ENCODE peak calls at places on chromosome 2, in ten cellular contexts. One of them, this sample, is unnamed.
A peak's percentile ranks its signal among the peaks of the same experiment; 100 is the strongest.

GRCh38 chr2:67641709-67642397 is 244.7 kb downstream of the ETAA1 start:
- DNase-seq in stomach: no peak
- DNase-seq in IMR-90: peak; percentile 73
- DNase-seq in HCT116: no peak
- DNase-seq in heart left ventricle: no peak
- DNase-seq in HepG2: no peak
- DNase-seq in tibial nerve: no peak
- DNase-seq in uterus: no peak
- DNase-seq in A549: no peak
- DNase-seq in adrenal gland: no peak
- DNase-seq in this sample: peak; percentile 22

GRCh38 chr2:102050854-102051391 is 59.2 kb downstream of the IL1R2 start:
- DNase-seq in stomach: peak; percentile 66
- DNase-seq in IMR-90: peak; percentile 91
- DNase-seq in HCT116: no peak
- DNase-seq in heart left ventricle: peak; percentile 91
- DNase-seq in HepG2: peak; percentile 33
- DNase-seq in tibial nerve: peak; percentile 79
- DNase-seq in uterus: peak; percentile 89
- DNase-seq in A549: no peak
- DNase-seq in adrenal gland: peak; percentile 96
- DNase-seq in this sample: peak; percentile 73

GRCh38 chr2:55232863-55233657 is 572 bp downstream of the RPS27A start:
- DNase-seq in stomach: peak; percentile 43
- DNase-seq in IMR-90: peak; percentile 21
- DNase-seq in HCT116: no peak
- DNase-seq in heart left ventricle: peak; percentile 27
- DNase-seq in HepG2: no peak
- DNase-seq in tibial nerve: no peak
- DNase-seq in uterus: peak; percentile 34
- DNase-seq in A549: peak; percentile 19
- DNase-seq in adrenal gland: peak; percentile 72
- DNase-seq in this sample: no peak

GRCh38 chr2:197926673-197927072 is 122.3 kb downstream of the PLCL1 start:
- DNase-seq in stomach: no peak
- DNase-seq in IMR-90: no peak
- DNase-seq in HCT116: no peak
- DNase-seq in heart left ventricle: no peak
- DNase-seq in HepG2: no peak
- DNase-seq in tibial nerve: no peak
- DNase-seq in uterus: no peak
- DNase-seq in A549: no peak
- DNase-seq in adrenal gland: no peak
- DNase-seq in this sample: no peak

GRCh38 chr2:194700116-194700515 is 956.9 kb upstream of the SLC39A10 start:
- DNase-seq in stomach: no peak
- DNase-seq in IMR-90: no peak
- DNase-seq in HCT116: no peak
- DNase-seq in heart left ventricle: no peak
- DNase-seq in HepG2: no peak
- DNase-seq in tibial nerve: no peak
- DNase-seq in uterus: no peak
- DNase-seq in A549: no peak
- DNase-seq in adrenal gland: no peak
- DNase-seq in this sample: no peak

GRCh38 chr2:60728855-60729254 is 27.2 kb upstream of the PAPOLG start:
- DNase-seq in stomach: no peak
- DNase-seq in IMR-90: no peak
- DNase-seq in HCT116: no peak
- DNase-seq in heart left ventricle: no peak
- DNase-seq in HepG2: no peak
- DNase-seq in tibial nerve: no peak
- DNase-seq in uterus: no peak
- DNase-seq in A549: no peak
- DNase-seq in adrenal gland: no peak
- DNase-seq in this sample: no peak

GRCh38 chr2:143083636-143084035 is 45.6 kb upstream of the ARHGAP15 start:
- DNase-seq in stomach: no peak
- DNase-seq in IMR-90: peak; percentile 92
- DNase-seq in HCT116: no peak
- DNase-seq in heart left ventricle: no peak
- DNase-seq in HepG2: no peak
- DNase-seq in tibial nerve: no peak
- DNase-seq in uterus: no peak
- DNase-seq in A549: no peak
- DNase-seq in adrenal gland: no peak
- DNase-seq in this sample: no peak

GRCh38 chr2:229714080-229714735 is at the start of gene DNER:
- DNase-seq in stomach: peak; percentile 42
- DNase-seq in IMR-90: no peak
- DNase-seq in HCT116: no peak
- DNase-seq in heart left ventricle: no peak
- DNase-seq in HepG2: no peak
- DNase-seq in tibial nerve: no peak
- DNase-seq in uterus: no peak
- DNase-seq in A549: no peak
- DNase-seq in adrenal gland: peak; percentile 79
- DNase-seq in this sample: no peak

GRCh38 chr2:16241166-16242160 is 301.1 kb downstream of the MYCN start:
- DNase-seq in stomach: no peak
- DNase-seq in IMR-90: no peak
- DNase-seq in HCT116: no peak
- DNase-seq in heart left ventricle: no peak
- DNase-seq in HepG2: no peak
- DNase-seq in tibial nerve: no peak
- DNase-seq in uterus: no peak
- DNase-seq in A549: no peak
- DNase-seq in adrenal gland: no peak
- DNase-seq in this sample: no peak

GRCh38 chr2:241636983-241637232 is at the start of gene THAP4:
- DNase-seq in stomach: peak; percentile 74
- DNase-seq in IMR-90: no peak
- DNase-seq in HCT116: no peak
- DNase-seq in heart left ventricle: peak; percentile 69
- DNase-seq in HepG2: no peak
- DNase-seq in tibial nerve: no peak
- DNase-seq in uterus: no peak
- DNase-seq in A549: no peak
- DNase-seq in adrenal gland: peak; percentile 73
- DNase-seq in this sample: no peak

GRCh38 chr2:218820746-218821369 is 10.7 kb downstream of the PRKAG3 start:
- DNase-seq in stomach: no peak
- DNase-seq in IMR-90: no peak
- DNase-seq in HCT116: no peak
- DNase-seq in heart left ventricle: no peak
- DNase-seq in HepG2: no peak
- DNase-seq in tibial nerve: no peak
- DNase-seq in uterus: no peak
- DNase-seq in A549: no peak
- DNase-seq in adrenal gland: peak; percentile 14
- DNase-seq in this sample: no peak

GRCh38 chr2:70692256-70692655 is 75.7 kb downstream of the ADD2 start:
- DNase-seq in stomach: no peak
- DNase-seq in IMR-90: no peak
- DNase-seq in HCT116: no peak
- DNase-seq in heart left ventricle: no peak
- DNase-seq in HepG2: no peak
- DNase-seq in tibial nerve: no peak
- DNase-seq in uterus: no peak
- DNase-seq in A549: no peak
- DNase-seq in adrenal gland: no peak
- DNase-seq in this sample: no peak

GRCh38 chr2:102764083-102764482 is 2.3 kb downstream of the TMEM182 start:
- DNase-seq in stomach: no peak
- DNase-seq in IMR-90: peak; percentile 20
- DNase-seq in HCT116: no peak
- DNase-seq in heart left ventricle: no peak
- DNase-seq in HepG2: no peak
- DNase-seq in tibial nerve: no peak
- DNase-seq in uterus: no peak
- DNase-seq in A549: no peak
- DNase-seq in adrenal gland: no peak
- DNase-seq in this sample: no peak

DNA sequence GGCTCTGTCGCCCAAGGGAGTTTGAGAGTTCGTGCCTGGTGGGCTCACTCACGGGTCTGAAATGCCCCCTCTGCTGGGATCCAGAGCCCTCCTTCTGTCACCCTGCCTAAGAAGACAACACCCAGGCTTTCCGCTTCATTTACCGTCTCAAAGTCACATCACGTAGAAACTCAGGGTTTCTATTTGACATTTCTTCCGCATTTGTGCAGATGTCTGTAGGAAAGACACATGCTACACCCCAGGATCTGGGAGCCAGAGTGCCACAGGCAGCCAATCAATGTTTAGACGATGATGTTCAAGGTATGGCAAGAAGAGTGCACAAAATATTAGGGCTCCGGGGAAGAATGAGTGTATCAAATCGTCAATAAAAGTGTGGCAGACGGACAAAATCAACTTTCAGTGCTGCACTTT is 24.4 kb upstream of the ACKR3 start:
- DNase-seq in stomach: no peak
- DNase-seq in IMR-90: no peak
- DNase-seq in HCT116: no peak
- DNase-seq in heart left ventricle: no peak
- DNase-seq in HepG2: no peak
- DNase-seq in tibial nerve: no peak
- DNase-seq in uterus: no peak
- DNase-seq in A549: no peak
- DNase-seq in adrenal gland: no peak
- DNase-seq in this sample: no peak
- H3K4me1 ChIP-seq in stomach: no peaks in the 10 kb centered on the region
- H3K4me1 ChIP-seq in IMR-90: no peaks in the 10 kb centered on the region
- H3K4me1 ChIP-seq in HCT116: no peaks in the 10 kb centered on the region
- H3K4me1 ChIP-seq in heart left ventricle: no peaks in the 10 kb centered on the region
- H3K4me1 ChIP-seq in HepG2: no peaks in the 10 kb centered on the region
- H3K4me1 ChIP-seq in tibial nerve: no peaks in the 10 kb centered on the region
- H3K4me1 ChIP-seq in uterus: no peaks in the 10 kb centered on the region
- H3K4me1 ChIP-seq in A549: no peaks in the 10 kb centered on the region
- H3K4me1 ChIP-seq in adrenal gland: no peaks in the 10 kb centered on the region
- H3K4me1 ChIP-seq in this sample: no peaks in the 10 kb centered on the region

DNA sequence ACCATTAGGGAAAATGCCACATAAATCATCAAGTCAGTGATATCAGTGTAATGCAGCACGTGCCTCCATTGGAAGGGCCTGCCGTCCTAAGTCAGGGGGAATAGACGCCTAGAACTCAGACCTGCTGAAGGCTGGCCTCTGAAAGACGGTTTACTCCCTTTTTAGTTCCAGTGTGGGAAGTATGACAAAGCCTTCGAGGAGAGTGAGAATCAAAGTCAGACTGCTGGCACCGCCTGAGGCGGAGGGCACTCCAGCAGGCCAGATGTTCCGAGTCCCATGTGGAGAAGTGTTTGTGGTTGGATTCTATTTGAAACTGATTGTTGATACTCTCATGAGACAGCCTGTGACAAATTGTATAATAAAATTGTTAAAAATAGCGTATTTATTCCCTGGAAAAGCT is 196.6 kb downstream of the MYO1B start:
- DNase-seq in stomach: no peak
- DNase-seq in IMR-90: peak; percentile 27
- DNase-seq in HCT116: no peak
- DNase-seq in heart left ventricle: peak; percentile 40
- DNase-seq in HepG2: no peak
- DNase-seq in tibial nerve: no peak
- DNase-seq in uterus: peak; percentile 23
- DNase-seq in A549: no peak
- DNase-seq in adrenal gland: no peak
- DNase-seq in this sample: peak; percentile 15
- H3K4me3 ChIP-seq in stomach: no peak overlapping the region
- H3K4me3 ChIP-seq in IMR-90: no peak overlapping the region
- H3K4me3 ChIP-seq in HCT116: no peak overlapping the region
- H3K4me3 ChIP-seq in heart left ventricle: no peak overlapping the region
- H3K4me3 ChIP-seq in HepG2: no peak overlapping the region
- H3K4me3 ChIP-seq in tibial nerve: no peak overlapping the region
- H3K4me3 ChIP-seq in uterus: no peak overlapping the region
- H3K4me3 ChIP-seq in A549: no peak overlapping the region
- H3K4me3 ChIP-seq in adrenal gland: no peak overlapping the region
- H3K4me3 ChIP-seq in this sample: no peak overlapping the region

DNA sequence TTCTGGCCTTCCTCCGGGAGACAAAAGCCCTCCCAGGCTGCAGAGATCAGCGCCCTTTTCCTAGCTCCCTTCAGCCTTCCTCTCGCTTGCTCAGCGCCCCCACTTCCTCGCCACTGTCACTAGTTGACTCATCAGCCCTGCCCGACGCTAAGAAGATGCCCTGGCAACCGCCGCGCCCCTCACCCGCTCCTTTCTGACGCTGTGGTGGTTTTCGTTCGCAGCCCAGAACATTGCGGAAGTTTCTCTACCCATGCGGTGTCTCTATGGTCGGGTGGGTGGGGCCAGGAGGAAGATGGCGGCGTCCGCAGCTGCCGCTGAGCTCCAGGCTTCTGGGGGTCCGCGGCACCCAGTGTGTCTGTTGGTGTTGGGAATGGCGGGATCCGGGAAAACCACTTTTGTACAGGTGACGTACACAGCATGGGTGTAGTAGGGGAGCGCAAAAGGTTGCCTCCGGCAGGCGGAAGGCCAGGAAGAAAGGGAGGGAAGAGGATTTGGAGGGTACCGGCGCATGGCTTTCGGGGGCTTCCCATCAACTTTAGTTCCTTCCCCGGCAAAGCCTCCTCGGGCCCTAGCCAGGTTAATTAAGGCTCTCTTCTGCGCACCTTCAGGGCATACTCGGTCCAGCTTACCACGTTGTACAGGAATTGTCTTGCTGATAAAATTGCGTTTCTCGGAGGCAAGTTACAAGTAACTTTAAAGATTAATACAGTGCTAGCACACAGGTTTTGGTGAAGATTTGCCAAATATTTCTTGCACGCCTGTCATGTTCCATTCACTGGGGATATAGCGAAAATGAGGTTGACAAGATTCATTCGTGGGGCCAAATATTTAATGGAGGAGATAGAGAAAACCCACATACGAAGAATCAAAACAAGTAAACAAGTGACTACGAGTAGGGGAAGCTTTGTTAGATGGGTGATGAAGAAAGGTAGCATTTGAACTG is at the start of the genes CCDC121 and GPN1:
- DNase-seq in stomach: peak; percentile 81
- DNase-seq in IMR-90: peak; percentile 94
- DNase-seq in HCT116: peak; percentile 59
- DNase-seq in heart left ventricle: peak; percentile 84
- DNase-seq in HepG2: peak; percentile 88
- DNase-seq in tibial nerve: peak; percentile 67
- DNase-seq in uterus: peak; percentile 78
- DNase-seq in A549: peak; percentile 87
- DNase-seq in adrenal gland: peak; percentile 96
- DNase-seq in this sample: peak; percentile 72
- TF ChIP-seq POLR2A in stomach: no peak
- TF ChIP-seq POLR2A in IMR-90: peak; percentile 98
- TF ChIP-seq POLR2A in HCT116: peak; percentile 90
- TF ChIP-seq POLR2A in heart left ventricle: no peak
- TF ChIP-seq POLR2A in HepG2: peak; percentile 94
- TF ChIP-seq POLR2A in tibial nerve: no peak
- TF ChIP-seq POLR2A in uterus: peak; percentile 52
- TF ChIP-seq POLR2A in A549: peak; percentile 99
- TF ChIP-seq POLR2A in adrenal gland: peak; percentile 55
- TF ChIP-seq POLR2A in this sample: peak; percentile 49

DNA sequence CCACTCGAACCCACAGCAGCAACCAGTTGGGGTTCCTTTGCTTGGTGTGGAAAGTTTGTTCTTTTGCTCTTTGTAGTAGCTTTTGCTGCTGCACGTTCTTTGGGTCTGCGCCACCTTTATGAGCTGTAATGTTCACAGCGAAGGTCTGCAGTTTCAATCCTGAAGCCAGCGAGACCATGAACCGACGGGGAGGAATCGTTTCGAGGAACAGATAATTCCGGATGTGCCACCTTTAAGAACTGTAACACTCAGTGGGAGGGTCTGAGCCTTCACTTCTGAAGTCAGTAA is 14.3 kb downstream of the GPR17 start:
- DNase-seq in stomach: no peak
- DNase-seq in IMR-90: no peak
- DNase-seq in HCT116: no peak
- DNase-seq in heart left ventricle: no peak
- DNase-seq in HepG2: no peak
- DNase-seq in tibial nerve: no peak
- DNase-seq in uterus: no peak
- DNase-seq in A549: no peak
- DNase-seq in adrenal gland: no peak
- DNase-seq in this sample: no peak
- H3K4me1 ChIP-seq in stomach: peaks cover 19% of the 10 kb centered on the region
- H3K4me1 ChIP-seq in IMR-90: peaks cover 14% of the 10 kb centered on the region
- H3K4me1 ChIP-seq in HCT116: no peaks in the 10 kb centered on the region
- H3K4me1 ChIP-seq in heart left ventricle: peaks cover 99% of the 10 kb centered on the region
- H3K4me1 ChIP-seq in HepG2: peaks cover 14% of the 10 kb centered on the region
- H3K4me1 ChIP-seq in tibial nerve: no peaks in the 10 kb centered on the region
- H3K4me1 ChIP-seq in uterus: no peaks in the 10 kb centered on the region
- H3K4me1 ChIP-seq in A549: no peaks in the 10 kb centered on the region
- H3K4me1 ChIP-seq in adrenal gland: no peaks in the 10 kb centered on the region
- H3K4me1 ChIP-seq in this sample: peaks cover 33% of the 10 kb centered on the region